ENCODE peak calls at places on chromosome 1, in seven cellular contexts. R, I, S, M, Y, W and B are unnamed samples.

GRCh38 chr1:172357753-172358152 is 62.7 kb upstream of the C1orf105 start:
- DNase-seq in R (no peak), W (peak), I (no peak), S (no peak), M (no peak), Y (peak), B (no peak)

GRCh38 chr1:229998980-229999379 is 68.1 kb upstream of the GALNT2 start:
- DNase-seq in S (no peak), W (no peak), R (no peak), I (no peak), M (no peak), Y (no peak), B (no peak)

GRCh38 chr1:246139745-246140182 is 367.3 kb downstream of the SMYD3 start:
- DNase-seq in I (no peak), R (no peak), Y (no peak), S (no peak), W (peak), M (no peak), B (no peak)

GRCh38 chr1:212219679-212220463 is 65.3 kb upstream of the PPP2R5A start:
- DNase-seq in R (no peak), S (no peak), Y (no peak), I (no peak), W (peak), M (peak), B (no peak)

GRCh38 chr1:217747156-217747769 is 116.1 kb downstream of the SPATA17 start:
- DNase-seq in M (peak), Y (no peak), I (no peak), R (no peak), W (peak), S (no peak), B (no peak)

GRCh38 chr1:214337536-214337935 is 56.6 kb downstream of the SMYD2 start:
- DNase-seq in I (no peak), Y (no peak), R (no peak), W (peak), S (no peak), M (no peak), B (no peak)

GRCh38 chr1:193392686-193393085 is 206.3 kb upstream of the B3GALT2 start:
- DNase-seq in Y (no peak), S (no peak), I (no peak), R (no peak), W (no peak), M (peak), B (no peak)

GRCh38 chr1:172350781-172351180 is 69.7 kb upstream of the C1orf105 start:
- DNase-seq in I (no peak), Y (no peak), S (no peak), W (peak), R (no peak), M (no peak), B (no peak)

GRCh38 chr1:170910273-170910672 is 25.1 kb upstream of the MROH9 start:
- DNase-seq in W (peak), R (no peak), I (no peak), M (no peak), S (no peak), Y (no peak), B (no peak)

GRCh38 chr1:204357551-204357950 is 2.2 kb downstream of the PLEKHA6 start:
- DNase-seq in R (no peak), S (no peak), I (no peak), M (no peak), W (no peak), Y (no peak), B (no peak)

GRCh38 chr1:220669005-220669404 is 21.2 kb upstream of the C1orf115 start:
- DNase-seq in I (no peak), S (no peak), W (no peak), M (no peak), R (no peak), Y (no peak), B (no peak)